ENCODE peak calls at places on chromosomes 13 and 19, in four cellular contexts. L is HepG2, E is IMR-90, Y is K562. H is an unnamed sample.

GRCh38 chr19:1252818-1253513 is 4.6 kb downstream of the MIDN start:
- DNase-seq in L (peak; percentile 82), E (peak; percentile 97), Y (no peak), H (peak; percentile 91)

GRCh38 chr19:14577885-14578427 is 4.9 kb upstream of the CLEC17A start:
- DNase-seq in L (no peak), E (no peak), Y (no peak), H (no peak)

GRCh38 chr13:99027260-99027659 is 49.4 kb upstream of the DOCK9 start:
- DNase-seq in L (no peak), E (no peak), Y (no peak), H (no peak)

GRCh38 chr19:8086849-8087248 is 34.3 kb downstream of the CCL25 start:
- DNase-seq in L (no peak), E (no peak), Y (no peak), H (no peak)

GRCh38 chr19:50258918-50259372 is 55.5 kb downstream of the MYH14 start:
- DNase-seq in L (no peak), E (no peak), Y (peak; percentile 67), H (peak; percentile 39)

GRCh38 chr13:97749174-97749573 is 204.3 kb upstream of the IPO5 start:
- DNase-seq in L (peak; percentile 9), E (peak; percentile 1), Y (no peak), H (peak; percentile 50)

GRCh38 chr13:75296651-75297050 is 185.3 kb downstream of the TBC1D4 start:
- DNase-seq in L (no peak), E (no peak), Y (no peak), H (no peak)

GRCh38 chr19:656751-657559 is 6.1 kb downstream of the RNF126 start:
- DNase-seq in L (no peak), E (no peak), Y (no peak), H (no peak)

GRCh38 chr19:10037809-10038208 is 24.5 kb downstream of the RDH8 start:
- DNase-seq in L (no peak), E (no peak), Y (no peak), H (no peak)

GRCh38 chr19:15964231-15964630 is 15.4 kb downstream of the OR10H4 start:
- DNase-seq in L (no peak), E (no peak), Y (no peak), H (no peak)

GRCh38 chr13:30880756-30881155 is 25.3 kb upstream of the MEDAG start:
- DNase-seq in L (peak; percentile 37), E (peak; percentile 97), Y (no peak), H (peak; percentile 12)

GRCh38 chr13:59099182-59099950 is 1064.4 kb downstream of the DIAPH3 start:
- DNase-seq in L (no peak), E (peak; percentile 69), Y (no peak), H (no peak)

GRCh38 chr13:111909501-111909900 is 157.4 kb upstream of the SOX1 start:
- DNase-seq in L (no peak), E (no peak), Y (no peak), H (no peak)

GRCh38 chr13:50220938-50221337 is 205.7 kb downstream of the KCNRG start:
- DNase-seq in L (no peak), E (no peak), Y (no peak), H (no peak)

GRCh38 chr19:20513179-20513934 is 52.2 kb downstream of the ZNF737 start:
- DNase-seq in L (no peak), E (no peak), Y (no peak), H (no peak)

GRCh38 chr19:4653793-4654436 is 14.6 kb downstream of the TNFAIP8L1 start:
- DNase-seq in L (no peak), E (no peak), Y (peak; percentile 9), H (no peak)

GRCh38 chr19:49155830-49156346 is 692 bp upstream of the HRC start:
- DNase-seq in L (no peak), E (no peak), Y (peak; percentile 23), H (no peak)

GRCh38 chr13:95246292-95247082 is 54.8 kb downstream of the ABCC4 start:
- DNase-seq in L (no peak), E (no peak), Y (no peak), H (no peak)

GRCh38 chr13:100645382-100645781 is 29.2 kb downstream of the TMTC4 start:
- DNase-seq in L (no peak), E (no peak), Y (no peak), H (no peak)

GRCh38 chr19:38307076-38307475 is 3.0 kb downstream of the C19orf33 start:
- DNase-seq in L (no peak), E (no peak), Y (no peak), H (no peak)

GRCh38 chr19:38304866-38305429 is 897 bp downstream of the C19orf33 start:
- DNase-seq in L (peak; percentile 76), E (no peak), Y (peak; percentile 97), H (peak; percentile 100)

GRCh38 chr19:38306236-38306635 is 2.2 kb downstream of the C19orf33 start:
- DNase-seq in L (no peak), E (no peak), Y (no peak), H (no peak)

GRCh38 chr19:38304352-38304865 is 358 bp downstream of the C19orf33 start:
- DNase-seq in L (no peak), E (no peak), Y (no peak), H (no peak)

GRCh38 chr19:38303517-38304351 is at the start of gene C19orf33:
- DNase-seq in L (no peak), E (no peak), Y (peak; percentile 47), H (peak; percentile 100)
- TF ChIP-seq MAZ in L (no peak), E (no peak), Y (no peak), H (no peak)

GRCh38 chr19:17235618-17236413 is 9.8 kb downstream of the OCEL1 start:
- DNase-seq in L (no peak), E (peak; percentile 76), Y (peak; percentile 85), H (peak; percentile 88)
- TF ChIP-seq MAZ in L (no peak), E (peak; percentile 20), Y (no peak), H (no peak)

DNA sequence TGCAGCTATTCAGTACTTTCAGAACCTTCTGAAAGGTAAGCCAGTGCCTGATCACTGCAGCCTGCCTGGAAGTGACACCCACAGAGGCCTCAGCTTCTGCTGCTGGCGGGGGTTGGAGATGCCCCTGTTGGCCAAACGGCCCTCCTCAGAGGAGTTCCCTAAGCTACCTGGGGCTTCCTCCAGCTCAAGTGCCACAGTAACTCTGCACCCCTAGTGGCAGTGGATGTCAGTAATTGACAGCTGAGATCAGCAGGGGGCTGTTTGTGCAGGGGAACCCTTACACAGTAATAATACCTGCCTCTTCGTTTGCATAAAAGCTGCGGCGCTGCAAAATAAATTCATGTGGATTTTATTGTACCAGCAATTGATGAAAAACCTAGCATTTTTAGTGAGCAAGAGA is 28.9 kb downstream of the TDRD12 start:
- DNase-seq in L (peak; percentile 12), E (no peak), Y (peak; percentile 51), H (peak; percentile 36)
- TF ChIP-seq MAZ in L (no peak), E (no peak), Y (no peak), H (no peak)

DNA sequence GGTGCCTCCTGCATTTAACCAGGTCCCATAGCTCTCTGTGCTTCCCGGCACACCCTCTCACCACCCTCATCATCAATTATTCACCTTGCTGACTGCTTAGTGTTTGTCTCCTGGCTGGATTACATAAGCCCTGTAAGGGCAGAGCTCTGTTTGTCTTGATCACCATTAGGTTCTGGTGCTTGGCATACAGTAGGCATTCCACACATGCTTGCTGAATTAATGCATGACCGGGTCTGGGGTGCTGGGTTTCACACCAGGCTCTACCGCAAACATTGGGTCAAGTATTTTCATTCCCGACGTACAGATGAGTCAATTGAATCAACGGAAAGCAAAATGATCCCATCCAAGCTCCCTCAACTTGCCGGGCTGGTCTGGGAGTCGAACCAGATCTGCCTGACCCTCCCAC is 28.5 kb downstream of the VAV1 start:
- DNase-seq in L (peak; percentile 19), E (peak; percentile 38), Y (no peak), H (peak; percentile 96)
- TF ChIP-seq MAZ in L (no peak), E (no peak), Y (no peak), H (no peak)

DNA sequence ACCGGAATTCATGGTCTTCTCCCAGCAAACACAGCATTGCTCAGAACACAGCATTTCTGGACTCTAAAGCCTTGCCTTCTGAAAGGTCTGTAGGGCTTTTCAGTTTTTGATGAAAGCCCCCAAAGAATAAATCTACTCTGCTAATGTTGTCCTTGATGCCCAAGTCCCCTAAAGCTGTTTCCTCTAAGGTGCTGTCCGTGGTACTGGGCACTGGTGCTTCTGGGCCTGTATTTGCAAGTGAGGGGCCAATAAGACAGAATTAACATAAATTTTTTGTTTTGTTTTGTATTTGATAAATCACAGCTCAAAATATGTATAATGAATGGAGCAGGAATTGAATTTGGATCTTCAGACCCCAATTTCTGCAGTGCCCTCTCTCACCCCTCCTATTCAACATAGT is 12.1 kb upstream of the LGALS13 start:
- DNase-seq in L (no peak), E (peak; percentile 5), Y (no peak), H (no peak)
- TF ChIP-seq MAZ in L (no peak), E (no peak), Y (no peak), H (no peak)

GRCh38 chr13:27188239-27188638 is 16.6 kb upstream of the USP12 start:
- DNase-seq in L (no peak), E (no peak), Y (no peak), H (no peak)

GRCh38 chr13:27194895-27195764 is 23.5 kb upstream of the USP12 start:
- DNase-seq in L (no peak), E (peak; percentile 95), Y (peak; percentile 36), H (peak; percentile 88)

GRCh38 chr13:27189192-27189591 is 17.6 kb upstream of the USP12 start:
- DNase-seq in L (no peak), E (no peak), Y (no peak), H (no peak)

GRCh38 chr13:27194209-27194608 is 22.6 kb upstream of the USP12 start:
- DNase-seq in L (no peak), E (no peak), Y (no peak), H (no peak)

DNA sequence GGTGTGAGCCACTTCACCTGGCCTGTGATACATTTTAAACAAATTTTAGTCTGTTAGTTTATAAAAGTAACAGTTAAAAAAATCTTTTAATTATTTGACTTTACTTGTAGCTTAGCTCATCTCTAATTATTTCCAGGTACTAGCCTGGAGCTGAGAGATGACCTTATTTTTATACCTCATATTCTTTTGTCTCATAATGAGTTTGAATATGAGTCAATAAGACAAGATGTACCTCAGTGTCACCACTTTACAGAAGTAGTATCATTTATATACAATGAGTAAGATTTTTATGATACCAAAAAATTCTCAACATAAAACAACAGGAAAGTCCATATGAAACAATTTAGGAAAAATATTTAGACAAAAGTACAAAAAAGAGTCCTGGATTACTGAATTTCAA is 21.3 kb upstream of the USP12 start:
- DNase-seq in L (no peak), E (no peak), Y (no peak), H (no peak)
- TF ChIP-seq MAZ in L (no peak), E (no peak), Y (no peak), H (no peak)